ENCODE peak calls at places on chromosomes 5 and 9, in five cellular contexts. B is IMR-90, R is H1, L is neuronal stem cell, G is mesenchymal stem cell. C is an unnamed sample.

GRCh38 chr5:7745882-7746735 is 104.8 kb downstream of the CFAP90 start:
- DNase-seq in B (peak; percentile 59), R (peak; percentile 91), L (peak; percentile 71), G (peak; percentile 46), C (peak; percentile 79)

GRCh38 chr9:12770261-12770660 is 4.6 kb upstream of the LURAP1L start:
- DNase-seq in B (no peak), R (no peak), L (no peak), G (no peak), C (no peak)

GRCh38 chr5:178114325-178115135 is 1.2 kb downstream of the N4BP3 start:
- DNase-seq in B (no peak), R (no peak), L (peak; percentile 40), G (no peak), C (no peak)

GRCh38 chr9:114156658-114157421 is 1.5 kb downstream of the COL27A1 start:
- DNase-seq in B (peak; percentile 84), R (peak; percentile 64), L (no peak), G (peak; percentile 90), C (peak; percentile 55)

GRCh38 chr9:123327697-123328100 is 28.3 kb upstream of the CRB2 start:
- DNase-seq in B (no peak), R (no peak), L (no peak), G (no peak), C (no peak)

GRCh38 chr9:126327016-126327749 is 554 bp downstream of the MVB12B start:
- DNase-seq in B (no peak), R (peak; percentile 68), L (no peak), G (no peak), C (peak; percentile 48)

GRCh38 chr5:145946112-145946861 is 9.9 kb downstream of the SH3RF2 start:
- DNase-seq in B (peak; percentile 84), R (no peak), L (no peak), G (peak; percentile 82), C (no peak)

GRCh38 chr5:1732238-1732880 is 67.3 kb downstream of the MRPL36 start:
- DNase-seq in B (no peak), R (peak; percentile 37), L (no peak), G (no peak), C (peak; percentile 23)

GRCh38 chr5:74332654-74333053 is 307.9 kb downstream of the ENC1 start:
- DNase-seq in B (no peak), R (no peak), L (no peak), G (no peak), C (no peak)

GRCh38 chr5:73437126-73438047 is 11.2 kb downstream of the FOXD1 start:
- DNase-seq in B (peak; percentile 67), R (peak; percentile 85), L (no peak), G (peak; percentile 68), C (peak; percentile 80)

GRCh38 chr5:65395526-65396155 is 86.1 kb downstream of the ADAMTS6 start:
- DNase-seq in B (peak; percentile 22), R (no peak), L (no peak), G (peak; percentile 7), C (no peak)

GRCh38 chr9:114178756-114179450 is 23.6 kb downstream of the COL27A1 start:
- DNase-seq in B (no peak), R (no peak), L (no peak), G (peak; percentile 29), C (no peak)

GRCh38 chr5:57853929-57854697 is 371.5 kb upstream of the ACTBL2 start:
- DNase-seq in B (no peak), R (no peak), L (no peak), G (no peak), C (no peak)

GRCh38 chr9:127781821-127782220 is 3.4 kb upstream of the SH2D3C start:
- DNase-seq in B (no peak), R (no peak), L (no peak), G (no peak), C (no peak)

GRCh38 chr5:159240301-159240870 is 22.7 kb upstream of the UBLCP1 start:
- DNase-seq in B (peak; percentile 42), R (no peak), L (no peak), G (peak; percentile 68), C (no peak)

GRCh38 chr9:35645736-35646582 is 4.8 kb downstream of the SIT1 start:
- DNase-seq in B (no peak), R (peak; percentile 79), L (no peak), G (no peak), C (peak; percentile 82)

DNA sequence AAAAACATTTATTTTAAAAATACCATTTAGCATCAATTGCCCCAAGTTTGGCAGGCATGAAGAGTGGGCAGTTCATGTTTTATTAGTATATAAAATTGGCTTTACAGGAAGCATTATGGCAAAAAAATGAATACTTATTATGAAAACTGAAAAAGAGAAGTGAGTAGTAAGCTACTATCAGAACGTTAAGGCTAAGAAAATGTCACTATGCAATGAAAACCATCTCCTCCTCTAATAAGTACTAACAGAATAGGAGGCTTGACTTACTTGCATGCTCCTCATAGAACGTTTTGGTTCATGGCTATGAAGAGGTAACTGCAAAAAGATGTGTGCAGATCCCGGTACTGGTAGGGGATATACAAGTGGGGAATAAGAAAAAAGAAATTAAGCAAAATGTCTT is 23.6 kb downstream of the TICAM2 start:
- DNase-seq in B (no peak), R (no peak), L (no peak), G (no peak), C (no peak)
- H3K4me1 ChIP-seq in B (peaks cover 6% of the 10 kb centered on the region), R (no peaks in the 10 kb centered on the region), L (peaks cover 3% of the 10 kb centered on the region), G (peaks cover 5% of the 10 kb centered on the region), C (no peaks in the 10 kb centered on the region)

GRCh38 chr5:172402531-172403190 is 51.7 kb downstream of the SH3PXD2B start:
- DNase-seq in B (no peak), R (no peak), L (no peak), G (no peak), C (no peak)
- H3K14ac ChIP-seq in B (peak overlapping the region; percentile 65), R (no peak overlapping the region), L (no peak overlapping the region), G (no peak overlapping the region), C (peak overlapping the region; percentile 70)

GRCh38 chr9:136985027-136985602 is 2.3 kb downstream of the LCNL1 start:
- DNase-seq in B (no peak), R (peak; percentile 70), L (no peak), G (no peak), C (no peak)

GRCh38 chr9:136983611-136984314 is 970 bp downstream of the LCNL1 start:
- DNase-seq in B (no peak), R (no peak), L (no peak), G (no peak), C (no peak)

GRCh38 chr9:136985853-136986252 is 3.1 kb downstream of the LCNL1 start:
- DNase-seq in B (no peak), R (no peak), L (no peak), G (no peak), C (no peak)

GRCh38 chr9:136983167-136983566 is 374 bp downstream of the LCNL1 start:
- DNase-seq in B (no peak), R (no peak), L (no peak), G (no peak), C (no peak)

DNA sequence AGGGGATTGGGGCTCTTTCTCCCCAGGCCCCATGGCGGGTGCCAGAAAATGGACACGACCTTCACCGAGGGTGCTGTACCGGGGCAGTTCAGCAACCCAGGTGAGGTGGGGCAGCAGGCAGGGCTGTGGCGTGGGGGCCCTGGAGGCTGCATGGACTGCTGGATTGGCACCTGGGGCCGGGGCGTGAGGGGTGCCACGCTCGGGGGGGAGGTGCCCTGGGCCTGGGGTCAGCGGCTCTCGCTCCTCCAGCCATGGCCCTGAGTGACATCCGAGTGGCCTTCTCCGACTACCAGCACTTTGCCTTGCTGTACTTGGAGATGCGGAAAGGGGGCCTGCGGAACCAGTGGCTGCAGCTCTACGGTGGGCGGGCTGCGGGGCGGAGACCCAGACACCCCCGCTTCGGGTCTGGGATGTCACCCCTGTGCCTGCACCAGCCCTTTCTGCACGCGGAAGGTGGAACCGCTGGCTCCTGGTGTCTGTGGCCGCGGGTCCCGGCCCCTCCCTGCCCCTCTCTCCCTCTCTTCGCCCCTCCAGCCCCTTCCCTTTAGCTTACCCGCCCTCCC is 1.8 kb downstream of the LCNL1 start:
- DNase-seq in B (no peak), R (peak; percentile 66), L (no peak), G (no peak), C (no peak)
- H4K91ac ChIP-seq in B (no peak overlapping the region), R (no peak overlapping the region), L (no peak overlapping the region), G (no peak overlapping the region), C (no peak overlapping the region)

DNA sequence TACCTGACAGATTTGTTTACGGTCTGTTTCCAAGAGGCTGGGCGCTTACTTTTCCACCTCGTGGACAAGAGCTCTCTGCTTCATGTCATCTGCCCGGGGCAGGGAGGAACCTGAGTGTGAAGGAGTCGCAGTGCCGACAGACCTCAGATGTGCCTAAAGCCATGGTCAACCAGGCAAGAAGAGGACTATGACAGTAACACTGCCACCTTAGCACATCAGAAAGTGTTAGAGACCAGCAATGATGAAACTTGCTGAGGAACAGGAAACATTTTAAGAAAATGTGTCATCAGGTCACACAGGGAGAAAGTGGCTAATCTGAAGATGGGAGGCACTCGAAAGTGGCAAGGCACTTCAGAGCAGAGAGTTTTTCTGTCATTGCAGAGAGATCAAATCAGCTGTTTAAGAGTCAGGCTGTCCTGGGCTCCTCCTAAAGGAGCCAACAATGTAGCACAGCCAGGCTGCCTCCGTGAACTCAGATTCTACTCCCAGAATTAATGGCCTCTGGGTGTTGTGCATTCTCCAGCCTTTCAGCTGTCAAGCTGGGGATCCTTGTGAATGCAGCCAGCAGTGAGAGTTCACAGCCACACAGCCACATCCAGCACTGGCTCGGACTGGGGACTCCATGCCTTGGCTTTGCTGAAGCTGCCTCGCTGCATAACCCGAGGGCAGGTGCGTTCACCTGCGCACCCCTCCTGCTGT is 94.6 kb downstream of the RAPGEF1 start:
- DNase-seq in B (no peak), R (no peak), L (no peak), G (peak; percentile 52), C (no peak)
- H3K4me1 ChIP-seq in B (peaks cover 14% of the 10 kb centered on the region), R (no peaks in the 10 kb centered on the region), L (peaks cover 11% of the 10 kb centered on the region), G (peaks cover 15% of the 10 kb centered on the region), C (peaks cover 2% of the 10 kb centered on the region)

DNA sequence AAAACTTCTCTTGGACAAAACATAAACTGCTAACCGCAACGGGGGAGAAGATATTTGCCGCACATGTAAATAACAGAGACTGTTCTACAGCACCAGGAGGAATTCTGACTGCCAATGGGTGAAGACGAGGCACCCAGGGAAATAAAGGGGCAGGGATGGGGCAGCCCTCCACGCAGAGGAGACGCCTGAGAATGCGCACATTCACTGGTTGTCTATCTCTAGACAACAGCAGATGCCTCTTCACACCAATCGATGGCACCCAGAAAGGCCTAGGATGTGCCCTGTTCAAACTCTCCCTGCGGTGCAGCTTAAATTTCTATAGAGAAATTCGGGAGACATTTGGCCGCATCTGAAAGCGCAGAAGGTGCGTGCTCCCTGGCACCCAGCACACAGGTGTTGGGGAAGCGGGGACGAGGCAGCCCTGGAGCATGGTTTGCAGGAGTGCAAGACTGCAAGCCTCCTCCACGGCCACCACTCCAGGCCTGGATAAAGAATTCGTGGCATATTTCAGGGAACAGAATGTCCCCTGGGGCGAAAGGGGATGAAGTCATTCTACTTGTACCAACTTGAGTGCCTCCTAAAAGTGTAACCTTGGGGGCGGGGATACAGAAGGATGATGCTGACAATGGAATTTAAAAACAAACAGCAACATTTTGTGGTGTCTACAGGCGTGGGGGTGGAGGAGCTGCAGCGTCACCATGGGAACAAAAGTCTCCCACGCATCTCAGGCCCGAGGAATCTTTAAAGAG is 6.3 kb upstream of the IRX2 start:
- DNase-seq in B (peak; percentile 22), R (peak; percentile 48), L (no peak), G (no peak), C (peak; percentile 40)
- H3K14ac ChIP-seq in B (no peak overlapping the region), R (no peak overlapping the region), L (no peak overlapping the region), G (no peak overlapping the region), C (no peak overlapping the region)